ENCODE peak calls at places on chromosomes 4 and X, in seven cellular contexts. Y is NCI-H1417; X is NCI-H1436 treated with DMSO at 0.1 percent for 48 hours; R is AG20443; C is stimulated activated CD4-positive, alpha-beta T cell treated with anti-CD3 and anti-CD28 coated beads, TNF-alpha, amount 100 ng/mL, for 4 hours; F is T-cell; K is NCI-H2171. P is an unnamed sample.

GRCh38 chr4:172683016-172683415 is 485.6 kb upstream of the GALNT7 start:
- DNase-seq in Y (no peak), X (no peak), R (no peak), C (no peak), F (no peak), K (no peak), P (no peak)

GRCh38 chr4:170004656-170005250 is 21.4 kb downstream of the MFAP3L start:
- DNase-seq in Y (no peak), X (no peak), R (peak; percentile 24), C (no peak), F (no peak), K (no peak), P (no peak)

GRCh38 chr4:16757080-16757521 is 141.3 kb downstream of the LDB2 start:
- DNase-seq in Y (no peak), X (no peak), R (peak; percentile 26), C (no peak), F (no peak), K (no peak), P (no peak)

GRCh38 chrX:71111141-71111843 is at the start of gene IL2RG:
- DNase-seq in Y (no peak), X (no peak), R (no peak), C (no peak), F (peak; percentile 79), K (no peak), P (peak; percentile 59)

GRCh38 chr4:142558851-142559250 is 287.2 kb downstream of the INPP4B start:
- DNase-seq in Y (no peak), X (no peak), R (peak; percentile 63), C (no peak), F (no peak), K (no peak), P (no peak)

GRCh38 chr4:119207051-119207450 is 5.5 kb upstream of the USP53 start:
- DNase-seq in Y (no peak), X (no peak), R (peak; percentile 33), C (no peak), F (no peak), K (no peak), P (no peak)

GRCh38 chr4:87050596-87050995 is 115.8 kb downstream of the AFF1 start:
- DNase-seq in Y (no peak), X (no peak), R (no peak), C (no peak), F (no peak), K (no peak), P (no peak)

GRCh38 chr4:13427599-13428325 is 56.4 kb downstream of the RAB28 start:
- DNase-seq in Y (no peak), X (no peak), R (no peak), C (no peak), F (no peak), K (no peak), P (no peak)

GRCh38 chr4:18691431-18692200 is 670.1 kb upstream of the LCORL start:
- DNase-seq in Y (peak; percentile 25), X (no peak), R (no peak), C (no peak), F (no peak), K (no peak), P (no peak)

GRCh38 chrX:47500541-47500940 is 17.5 kb upstream of the ZNF41 start:
- DNase-seq in Y (no peak), X (no peak), R (no peak), C (no peak), F (no peak), K (no peak), P (no peak)

GRCh38 chrX:40166582-40166981 is 68.8 kb upstream of the BCOR start:
- DNase-seq in Y (peak; percentile 89), X (no peak), R (peak; percentile 68), C (no peak), F (no peak), K (no peak), P (no peak)

P was measured in stimulated activated CD8-positive, alpha-beta memory T cell treated with anti-CD3 and anti-CD28 coated beads, Interleukin-4, amount 100 ng/mL, for 24 hours.